ENCODE peak calls at places on chromosomes 3 and 15, in five cellular contexts. J is GM12878, K is K562, Z is A549, A is HepG2. D is an unnamed sample.

GRCh38 chr3:44992555-44993470 is 16.8 kb downstream of the EXOSC7 start:
- DNase-seq in J (no peak), K (peak), Z (peak), A (no peak), D (no peak)

GRCh38 chr3:184543848-184544512 is 17.6 kb upstream of the EPHB3 start:
- DNase-seq in J (no peak), K (peak), Z (peak), A (peak), D (peak)

GRCh38 chr15:77582763-77583162 is 49.9 kb downstream of the LINGO1 start:
- DNase-seq in J (no peak), K (no peak), Z (no peak), A (no peak), D (no peak)

GRCh38 chr15:61794881-61795280 is 265.4 kb downstream of the VPS13C start:
- DNase-seq in J (no peak), K (no peak), Z (no peak), A (no peak), D (no peak)

GRCh38 chr3:60742606-60743145 is 508.6 kb downstream of the FHIT start:
- DNase-seq in J (no peak), K (peak), Z (peak), A (peak), D (peak)

GRCh38 chr3:69893274-69893673 is 106.3 kb upstream of the SAMMSON start:
- DNase-seq in J (no peak), K (no peak), Z (no peak), A (no peak), D (no peak)

GRCh38 chr3:158961497-158961896 is 159.6 kb downstream of the MFSD1 start:
- DNase-seq in J (no peak), K (no peak), Z (no peak), A (no peak), D (no peak)

GRCh38 chr3:155110996-155111901 is 31.1 kb downstream of the MME start:
- DNase-seq in J (no peak), K (no peak), Z (no peak), A (no peak), D (no peak)

GRCh38 chr3:131454501-131454900 is 48.3 kb downstream of the MRPL3 start:
- DNase-seq in J (no peak), K (no peak), Z (no peak), A (no peak), D (no peak)

GRCh38 chr3:173465112-173465511 is 67.6 kb downstream of the NLGN1 start:
- DNase-seq in J (no peak), K (no peak), Z (no peak), A (no peak), D (no peak)

GRCh38 chr3:128309026-128309425 is 155.7 kb downstream of the EEFSEC start:
- DNase-seq in J (no peak), K (no peak), Z (no peak), A (no peak), D (peak)

GRCh38 chr3:177538064-177538742 is 340.9 kb upstream of the TBL1XR1 start:
- DNase-seq in J (no peak), K (no peak), Z (no peak), A (no peak), D (no peak)

GRCh38 chr3:110414851-110415250 is 656.8 kb upstream of the NECTIN3 start:
- DNase-seq in J (no peak), K (no peak), Z (peak), A (peak), D (no peak)

GRCh38 chr3:52894756-52895155 is 2.6 kb downstream of the STIMATE start:
- DNase-seq in J (no peak), K (no peak), Z (no peak), A (no peak), D (no peak)

GRCh38 chr15:91942676-91943417 is 89.3 kb downstream of the SLCO3A1 start:
- DNase-seq in J (no peak), K (no peak), Z (peak), A (peak), D (no peak)

GRCh38 chr3:157423337-157423736 is 13.3 kb upstream of the PTX3 start:
- DNase-seq in J (no peak), K (no peak), Z (no peak), A (no peak), D (no peak)

GRCh38 chr3:161274691-161275298 is 53.7 kb downstream of the NMD3 start:
- DNase-seq in J (no peak), K (peak), Z (peak), A (peak), D (peak)

GRCh38 chr15:70605606-70606410 is 157.6 kb downstream of the UACA start:
- DNase-seq in J (no peak), K (no peak), Z (no peak), A (peak), D (no peak)

GRCh38 chr3:196843435-196844110 is 24.1 kb upstream of the SENP5 start:
- DNase-seq in J (no peak), K (no peak), Z (no peak), A (no peak), D (no peak)

GRCh38 chr3:11770105-11770476 is 76.6 kb downstream of the TAMM41 start:
- DNase-seq in J (no peak), K (peak), Z (no peak), A (no peak), D (peak)

GRCh38 chr3:136235545-136235944 is 14.6 kb upstream of the PCCB start:
- DNase-seq in J (no peak), K (no peak), Z (no peak), A (no peak), D (no peak)

GRCh38 chr15:72890043-72890442 is 106.5 kb upstream of the ADPGK start:
- DNase-seq in J (no peak), K (no peak), Z (no peak), A (no peak), D (no peak)

GRCh38 chr3:16103472-16103871 is 71.0 kb upstream of the GALNT15 start:
- DNase-seq in J (no peak), K (no peak), Z (no peak), A (peak), D (no peak)

GRCh38 chr15:86236721-86237121 is 157.1 kb downstream of the AGBL1 start:
- DNase-seq in J (no peak), K (no peak), Z (no peak), A (no peak), D (peak)

GRCh38 chr3:73513260-73513659 is 111.5 kb downstream of the PDZRN3 start:
- DNase-seq in J (no peak), K (no peak), Z (peak), A (peak), D (no peak)

GRCh38 chr3:167958141-167958540 is 137.6 kb downstream of the GOLIM4 start:
- DNase-seq in J (no peak), K (no peak), Z (no peak), A (no peak), D (no peak)

GRCh38 chr15:59691194-59691805 is 2.2 kb upstream of the BNIP2 start:
- DNase-seq in J (peak), K (peak), Z (peak), A (peak), D (no peak)

GRCh38 chr3:33385423-33385822 is 54.8 kb downstream of the UBP1 start:
- DNase-seq in J (no peak), K (peak), Z (peak), A (no peak), D (no peak)

GRCh38 chr3:106013971-106014370 is 145.2 kb upstream of the CBLB start:
- DNase-seq in J (no peak), K (no peak), Z (peak), A (no peak), D (no peak)

GRCh38 chr3:72340476-72341379 is 507.5 kb downstream of the SHQ1 start:
- DNase-seq in J (peak), K (no peak), Z (no peak), A (no peak), D (no peak)

GRCh38 chr3:122794779-122795673 is at the start of gene SLC49A4:
- DNase-seq in J (peak), K (peak), Z (peak), A (peak), D (peak)

GRCh38 chr3:146702237-146702636 is 97.1 kb upstream of the PLSCR5 start:
- DNase-seq in J (no peak), K (no peak), Z (no peak), A (no peak), D (no peak)

GRCh38 chr3:10553586-10554235 is 48.3 kb upstream of the ATP2B2 start:
- DNase-seq in J (no peak), K (peak), Z (no peak), A (no peak), D (peak)

GRCh38 chr3:184235381-184236032 is 6.1 kb downstream of the VWA5B2 start:
- DNase-seq in J (no peak), K (no peak), Z (no peak), A (no peak), D (no peak)

GRCh38 chr3:4982773-4983738 is 3.8 kb downstream of the BHLHE40 start:
- DNase-seq in J (no peak), K (no peak), Z (peak), A (no peak), D (no peak)

GRCh38 chr3:89372456-89372855 is 265.0 kb downstream of the EPHA3 start:
- DNase-seq in J (no peak), K (no peak), Z (no peak), A (no peak), D (no peak)

GRCh38 chr3:133825969-133826727 is 20.5 kb downstream of the SRPRB start:
- DNase-seq in J (no peak), K (no peak), Z (no peak), A (no peak), D (no peak)

GRCh38 chr3:16372362-16373269 is 107.6 kb downstream of the OXNAD1 start:
- DNase-seq in J (peak), K (no peak), Z (no peak), A (no peak), D (no peak)

GRCh38 chr15:31758126-31758525 is 272.2 kb upstream of the CHRNA7 start:
- DNase-seq in J (peak), K (peak), Z (peak), A (no peak), D (no peak)
- TF ChIP-seq KDM1A in J (no peak), K (no peak), Z (no peak), A (no peak), D (no peak)

DNA sequence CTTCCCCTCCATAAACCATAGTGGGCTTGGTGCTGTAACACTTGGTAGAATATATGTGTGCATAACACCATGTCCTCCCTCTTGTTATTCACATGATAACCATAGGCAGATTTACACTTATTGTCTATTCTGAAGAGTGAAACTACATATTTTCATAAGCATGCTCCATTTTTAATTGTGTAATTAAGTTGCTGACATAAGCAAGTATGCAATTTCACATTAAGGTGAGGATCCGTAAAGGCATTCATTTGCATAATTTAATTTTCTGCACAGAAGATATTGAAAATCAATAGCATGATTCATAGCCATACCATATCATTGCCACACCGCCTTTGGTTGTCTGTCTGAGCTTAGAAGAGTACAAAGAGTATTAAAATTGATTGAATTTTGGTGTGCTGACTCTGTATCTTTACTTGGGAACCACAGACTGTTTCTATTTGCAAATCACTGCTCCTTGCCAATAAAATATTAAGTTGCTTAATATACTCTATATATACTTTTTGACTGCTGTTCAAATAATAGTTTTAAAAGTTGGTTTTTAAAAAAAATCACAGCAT is 182.4 kb downstream of the PTPRG start:
- DNase-seq in J (no peak), K (no peak), Z (no peak), A (no peak), D (no peak)
- TF ChIP-seq KDM1A in J (no peak), K (no peak), Z (no peak), A (no peak), D (no peak)

DNA sequence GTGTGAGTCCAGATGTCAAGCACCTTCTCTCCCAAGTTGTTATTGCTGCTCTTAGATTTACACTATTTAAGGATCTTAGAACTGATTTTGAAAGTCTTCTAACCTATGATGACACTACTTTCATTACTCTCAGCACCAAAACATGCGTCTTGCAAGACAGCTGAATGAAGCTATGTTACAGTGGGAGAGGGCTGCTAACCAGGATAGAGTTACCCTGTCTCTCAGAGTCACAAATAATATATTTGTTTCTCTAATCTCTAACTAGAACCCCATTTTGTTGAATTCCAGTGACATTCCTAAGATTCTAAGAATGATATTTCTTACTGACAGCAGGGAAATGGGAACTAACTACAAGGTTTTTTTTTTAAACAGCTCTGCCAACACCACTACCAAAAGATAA is 455.5 kb downstream of the MAGI1 start:
- DNase-seq in J (no peak), K (no peak), Z (no peak), A (no peak), D (no peak)
- TF ChIP-seq KDM1A in J (no peak), K (no peak), Z (no peak), A (no peak), D (no peak)

GRCh38 chr15:83446904-83447708 is at the start of gene SH3GL3:
- DNase-seq in J (no peak), K (peak), Z (peak), A (no peak), D (peak)
- TF ChIP-seq KDM1A in J (no peak), K (no peak), Z (no peak), A (no peak), D (no peak)

GRCh38 chr3:46677096-46677702 is 16.3 kb downstream of the ALS2CL start:
- DNase-seq in J (no peak), K (peak), Z (no peak), A (no peak), D (no peak)

GRCh38 chr3:46675426-46675825 is 18.1 kb downstream of the ALS2CL start:
- DNase-seq in J (no peak), K (no peak), Z (no peak), A (no peak), D (no peak)

GRCh38 chr3:46676601-46677071 is 16.8 kb downstream of the ALS2CL start:
- DNase-seq in J (no peak), K (no peak), Z (no peak), A (no peak), D (no peak)

GRCh38 chr3:46674031-46674592 is 19.4 kb downstream of the ALS2CL start:
- DNase-seq in J (no peak), K (no peak), Z (no peak), A (peak), D (no peak)

DNA sequence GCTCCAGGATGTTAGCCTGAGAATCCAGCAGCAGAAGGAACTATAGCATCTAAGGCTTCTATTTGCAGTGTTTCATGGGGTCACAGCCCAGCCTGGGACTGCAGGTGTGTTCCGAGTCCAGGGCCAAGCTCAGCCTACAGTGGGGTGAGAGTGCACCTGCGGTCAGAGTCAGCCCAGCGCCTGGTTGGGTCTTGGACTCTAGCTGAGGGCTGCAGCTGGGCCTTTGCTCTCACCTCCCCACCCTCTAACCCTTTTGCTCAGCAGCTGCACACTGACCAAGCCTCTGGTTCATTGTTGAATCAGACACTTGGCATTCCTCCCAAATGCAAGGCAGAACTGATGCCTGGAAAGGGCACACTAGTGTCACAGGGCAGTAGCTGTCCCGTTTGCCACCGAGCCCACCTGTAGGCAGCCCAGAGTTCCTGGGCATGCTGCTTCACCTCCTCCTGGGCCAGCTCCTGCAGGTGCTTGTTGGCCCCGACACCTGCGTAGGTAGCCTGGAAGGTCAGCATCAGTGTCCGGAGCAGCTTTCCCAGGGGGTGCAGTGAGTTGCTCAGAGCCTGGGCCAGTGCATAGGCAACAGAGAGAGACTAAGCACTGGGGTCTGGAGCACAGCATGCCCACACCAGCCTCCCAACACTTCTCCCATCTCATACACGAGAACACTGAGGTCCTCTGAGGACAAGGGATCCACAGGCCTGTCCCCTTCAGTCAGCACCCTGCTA is 17.5 kb downstream of the ALS2CL start:
- DNase-seq in J (no peak), K (no peak), Z (no peak), A (no peak), D (no peak)
- TF ChIP-seq KDM1A in J (no peak), K (no peak), Z (no peak), A (no peak), D (no peak)

GRCh38 chr3:139226731-139227130 is 117.1 kb upstream of the MRPS22 start:
- DNase-seq in J (no peak), K (no peak), Z (no peak), A (no peak), D (no peak)

GRCh38 chr3:139227827-139228226 is 116.0 kb upstream of the MRPS22 start:
- DNase-seq in J (no peak), K (no peak), Z (no peak), A (no peak), D (no peak)

GRCh38 chr3:139227165-139227564 is 116.7 kb upstream of the MRPS22 start:
- DNase-seq in J (no peak), K (no peak), Z (no peak), A (no peak), D (no peak)

GRCh38 chr3:139231555-139232281 is 112.1 kb upstream of the MRPS22 start:
- DNase-seq in J (no peak), K (no peak), Z (no peak), A (no peak), D (peak)

DNA sequence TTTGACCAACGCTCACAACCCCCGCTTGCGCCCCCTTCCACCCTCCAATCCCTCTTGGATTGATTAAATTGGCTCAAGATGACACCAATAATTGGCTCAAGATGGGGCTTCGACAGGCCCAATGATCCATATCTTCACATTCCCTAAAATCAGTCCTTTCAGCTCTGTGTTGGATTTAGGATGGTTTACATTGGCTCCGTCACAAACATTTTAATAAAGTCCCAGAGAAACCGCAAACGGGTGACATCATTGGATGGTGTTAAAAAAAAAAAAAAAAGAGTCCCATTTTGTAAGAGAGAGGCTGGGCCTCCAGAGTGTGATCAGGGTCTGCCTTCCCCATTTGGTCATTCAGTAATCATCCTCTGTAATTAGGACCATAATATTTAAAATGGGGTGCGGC is 113.4 kb upstream of the MRPS22 start:
- DNase-seq in J (no peak), K (no peak), Z (no peak), A (no peak), D (no peak)
- TF ChIP-seq KDM1A in J (no peak), K (no peak), Z (no peak), A (no peak), D (no peak)

D was measured in H1.